ENCODE peak calls at places on chromosomes 12 and 14, in eight cellular contexts. F is astrocyte, L is AG09319, Y is endothelial cell, O is glutamatergic neuron, Z is uterus, E is tibial artery, A is PC-3. S is an unnamed sample.

GRCh38 chr12:18700254-18700653 is 37.6 kb downstream of the PLCZ1 start:
- DNase-seq in O (no peak), Y (no peak), E (no peak), Z (peak; percentile 55), F (peak; percentile 92), A (no peak), L (peak; percentile 93), S (no peak)

GRCh38 chr12:111458773-111459172 is 53.0 kb downstream of the SH2B3 start:
- DNase-seq in Z (no peak), F (no peak), E (peak; percentile 25), O (no peak), A (no peak), Y (no peak), L (no peak), S (no peak)

GRCh38 chr12:56987551-56988053 is 18.7 kb downstream of the ZBTB39 start:
- DNase-seq in Z (peak; percentile 73), L (peak; percentile 52), F (peak; percentile 20), Y (peak; percentile 71), A (peak; percentile 85), E (peak; percentile 86), O (peak; percentile 86), S (peak; percentile 86)

GRCh38 chr12:27460471-27460978 is 14.0 kb downstream of the SMCO2 start:
- DNase-seq in O (no peak), A (peak; percentile 88), E (no peak), Z (no peak), Y (no peak), L (no peak), F (peak; percentile 49), S (peak; percentile 32)

GRCh38 chr12:8894378-8894777 is 19.9 kb upstream of the PHC1 start:
- DNase-seq in L (no peak), Z (no peak), O (no peak), A (no peak), E (no peak), Y (no peak), F (no peak), S (no peak)

GRCh38 chr12:131990066-131990979 is 40.6 kb downstream of the EP400 start:
- DNase-seq in Y (no peak), Z (no peak), F (peak; percentile 61), E (no peak), O (no peak), L (no peak), A (no peak), S (no peak)

GRCh38 chr14:89367449-89368120 is 49.4 kb downstream of the FOXN3 start:
- DNase-seq in L (no peak), Y (no peak), O (no peak), F (no peak), E (no peak), A (no peak), Z (no peak), S (no peak)

GRCh38 chr12:53292441-53292840 is 2.9 kb upstream of the PFDN5 start:
- DNase-seq in Y (no peak), O (no peak), L (no peak), E (no peak), A (no peak), Z (no peak), F (no peak), S (no peak)

GRCh38 chr14:74275265-74275841 is 27.4 kb downstream of the ABCD4 start:
- DNase-seq in Y (no peak), O (no peak), Z (no peak), E (no peak), A (peak; percentile 19), L (peak; percentile 52), F (peak; percentile 65), S (peak; percentile 75)

GRCh38 chr14:41167040-41167439 is 439.6 kb upstream of the LRFN5 start:
- DNase-seq in O (no peak), Z (no peak), Y (no peak), F (no peak), A (no peak), L (no peak), E (no peak), S (no peak)

GRCh38 chr14:23321572-23322547 is 603 bp downstream of the PABPN1 start:
- DNase-seq in L (no peak), A (peak; percentile 44), F (peak; percentile 37), O (peak; percentile 57), Z (peak; percentile 44), E (peak; percentile 81), Y (peak; percentile 48), S (peak; percentile 36)

GRCh38 chr12:27226319-27226984 is 17.6 kb upstream of the STK38L start:
- DNase-seq in Z (no peak), Y (no peak), O (no peak), A (no peak), L (no peak), E (no peak), F (no peak), S (peak; percentile 15)

GRCh38 chr14:58193542-58193941 is 6.4 kb upstream of the ACTR10 start:
- DNase-seq in O (no peak), E (no peak), F (no peak), A (peak; percentile 33), Z (no peak), Y (no peak), L (no peak), S (no peak)

GRCh38 chr14:34797747-34798583 is 77.2 kb downstream of the BAZ1A start:
- DNase-seq in Z (no peak), F (no peak), L (no peak), E (no peak), Y (no peak), O (no peak), A (no peak), S (no peak)

GRCh38 chr14:77245820-77246219 is 25.2 kb downstream of the NGB start:
- DNase-seq in F (no peak), O (no peak), E (no peak), L (no peak), A (no peak), Z (no peak), Y (no peak), S (no peak)
- TF ChIP-seq CTCF in F (no peak), O (no peak), E (no peak), L (no peak), A (peak; percentile 37), Z (no peak), Y (no peak), S (no peak)

GRCh38 chr12:38906482-38907170 is 1.2 kb upstream of the CPNE8 start:
- DNase-seq in Y (peak; percentile 95), O (peak; percentile 93), E (peak; percentile 94), A (peak; percentile 91), F (peak; percentile 80), L (peak; percentile 66), Z (peak; percentile 84), S (peak; percentile 88)
- TF ChIP-seq CTCF in Y (peak; percentile 77), O (peak; percentile 76), E (peak; percentile 93), A (peak; percentile 86), F (peak; percentile 66), L (peak; percentile 98), Z (peak; percentile 79), S (peak; percentile 65)

GRCh38 chr12:96015672-96016071 is 19.5 kb upstream of the HAL start:
- DNase-seq in Y (peak; percentile 45), O (peak; percentile 47), A (peak; percentile 50), E (no peak), Z (no peak), F (no peak), L (no peak), S (peak; percentile 49)
- TF ChIP-seq CTCF in Y (no peak), O (no peak), A (peak; percentile 60), E (no peak), Z (no peak), F (peak; percentile 33), L (peak; percentile 45), S (peak; percentile 48)

DNA sequence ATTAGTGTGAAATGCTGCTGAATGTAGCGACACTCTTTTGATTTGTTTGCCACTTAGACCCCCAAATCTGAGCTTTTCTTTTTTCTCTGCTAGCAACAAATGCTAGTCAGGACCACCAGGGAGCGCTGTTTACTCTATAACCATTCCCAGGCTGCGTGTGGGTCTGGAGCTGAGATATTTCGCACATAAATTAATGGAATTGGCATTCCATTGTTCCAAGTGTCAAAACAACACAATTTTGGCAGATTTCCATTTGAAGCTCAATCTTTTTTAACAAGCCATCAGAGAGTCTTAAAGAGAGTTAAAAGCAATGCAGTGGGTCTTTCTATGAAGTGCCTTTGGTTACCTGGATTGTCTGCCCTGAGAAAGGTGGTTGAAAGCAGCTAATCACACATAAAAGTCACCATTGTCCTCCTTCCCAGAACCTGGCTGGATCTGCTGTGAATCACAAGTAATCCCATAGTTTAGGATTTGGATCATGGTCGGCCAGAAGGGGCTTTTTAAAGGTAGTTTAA is 7.4 kb upstream of the TMEM132C start:
- DNase-seq in L (no peak), E (no peak), A (peak; percentile 47), Y (no peak), O (peak; percentile 44), F (no peak), Z (peak; percentile 32), S (no peak)
- TF ChIP-seq CTCF in L (no peak), E (peak; percentile 34), A (peak; percentile 88), Y (no peak), O (peak; percentile 81), F (peak; percentile 68), Z (peak; percentile 70), S (no peak)